ENCODE peak calls at places on chromosomes 4 and X, in seven cellular contexts. N, Y, O, K, Q, H and D are unnamed samples. For H3K9me3, the result is how much of the 10 kb centered on the place peaks cover.

GRCh38 chr4:3630136-3630933 is 98.1 kb upstream of the LRPAP1 start:
- DNase-seq in O (no peak), H (no peak), N (no peak), Y (no peak), K (no peak), Q (no peak), D (no peak)

GRCh38 chr4:72566573-72566972 is 2.4 kb downstream of the ADAMTS3 start:
- DNase-seq in Y (peak), H (no peak), Q (no peak), O (no peak), N (no peak), K (no peak), D (no peak)

GRCh38 chr4:12791536-12791935 is 692.6 kb downstream of the RAB28 start:
- DNase-seq in N (no peak), Q (no peak), Y (no peak), O (no peak), H (no peak), K (no peak), D (no peak)

GRCh38 chr4:184174571-184175488 is 42.8 kb downstream of the ENPP6 start:
- DNase-seq in H (no peak), Q (no peak), Y (no peak), N (no peak), O (no peak), K (no peak), D (no peak)

GRCh38 chrX:139199945-139200344 is 330.6 kb upstream of the F9 start:
- DNase-seq in N (no peak), K (no peak), Y (no peak), Q (no peak), O (no peak), H (no peak), D (no peak)

GRCh38 chr4:41339812-41340809 is 83.4 kb downstream of the UCHL1 start:
- DNase-seq in N (peak), K (no peak), H (no peak), O (peak), Q (no peak), Y (no peak), D (no peak)

GRCh38 chrX:15404712-15405111 is 20.5 kb upstream of the VEGFD start:
- DNase-seq in Y (peak), N (peak), H (no peak), K (no peak), O (peak), Q (no peak), D (no peak)

GRCh38 chr4:54066718-54067129 is 2.3 kb upstream of the CHIC2 start:
- DNase-seq in Y (peak), K (no peak), N (no peak), Q (no peak), O (peak), H (no peak), D (peak)

GRCh38 chr4:12852338-12853307 is 631.5 kb downstream of the RAB28 start:
- DNase-seq in H (no peak), Q (no peak), Y (peak), O (peak), K (peak), N (peak), D (peak)

GRCh38 chr4:173167793-173168395 is 717 bp upstream of the GALNT7 start:
- DNase-seq in O (peak), Y (peak), Q (no peak), H (peak), K (peak), N (peak), D (no peak)

GRCh38 chrX:68511255-68511654 is 12.4 kb downstream of the YIPF6 start:
- DNase-seq in Y (peak), H (peak), N (peak), K (peak), Q (no peak), O (peak), D (peak)

GRCh38 chrX:118730500-118731247 is 3.3 kb downstream of the IL13RA1 start:
- DNase-seq in N (peak), K (no peak), O (peak), Y (no peak), Q (no peak), H (no peak), D (peak)

GRCh38 chr4:47104986-47105385 is 73.6 kb downstream of the GABRB1 start:
- DNase-seq in N (peak), Y (no peak), H (no peak), Q (no peak), K (no peak), O (no peak), D (no peak)

GRCh38 chrX:73581002-73581628 is 18.1 kb downstream of the CHIC1 start:
- DNase-seq in O (no peak), N (no peak), Q (no peak), K (no peak), Y (no peak), H (no peak), D (no peak)

GRCh38 chrX:24646745-24647182 is 383 bp downstream of the PCYT1B start:
- DNase-seq in Y (no peak), O (no peak), Q (no peak), H (no peak), N (no peak), K (no peak), D (no peak)

GRCh38 chr4:76585270-76585669 is 150.2 kb downstream of the SHROOM3 start:
- DNase-seq in N (peak), O (no peak), H (no peak), K (no peak), Y (no peak), Q (no peak), D (no peak)

GRCh38 chrX:9562851-9563250 is 98.0 kb downstream of the TBL1X start:
- DNase-seq in Y (no peak), Q (no peak), N (peak), O (no peak), K (peak), H (no peak), D (peak)

GRCh38 chr4:159101983-159102622 is 776 bp upstream of the RAPGEF2 start:
- DNase-seq in N (no peak), Y (no peak), K (no peak), H (no peak), Q (no peak), O (no peak), D (peak)

GRCh38 chr4:140291259-140291658 is 82.2 kb upstream of the SCOC start:
- DNase-seq in N (peak), H (no peak), Q (no peak), K (no peak), O (no peak), Y (no peak), D (no peak)

GRCh38 chr4:37631551-37631950 is 54.6 kb downstream of the RELL1 start:
- DNase-seq in N (peak), Q (no peak), Y (no peak), K (peak), O (peak), H (no peak), D (peak)

GRCh38 chrX:104270916-104271512 is 16.3 kb upstream of the ESX1 start:
- DNase-seq in N (peak), K (peak), Y (peak), H (no peak), O (peak), Q (peak), D (peak)

GRCh38 chr4:97866821-97867556 is 276.3 kb downstream of the STPG2 start:
- DNase-seq in O (peak), N (no peak), Q (no peak), K (no peak), H (no peak), Y (no peak), D (no peak)

GRCh38 chr4:8905773-8906667 is 34.4 kb upstream of the HMX1 start:
- DNase-seq in N (no peak), H (no peak), O (no peak), Q (no peak), Y (no peak), K (no peak), D (no peak)

GRCh38 chr4:98358630-98359248 is 97.6 kb downstream of the RAP1GDS1 start:
- DNase-seq in N (no peak), Y (no peak), K (no peak), O (no peak), H (no peak), Q (no peak), D (no peak)

GRCh38 chr4:41613362-41613761 is 75.4 kb downstream of the LIMCH1 start:
- DNase-seq in Y (no peak), H (no peak), O (no peak), Q (no peak), K (no peak), N (no peak), D (no peak)

GRCh38 chr4:20101831-20102230 is 149.9 kb upstream of the SLIT2 start:
- DNase-seq in H (no peak), K (no peak), O (no peak), Y (no peak), N (no peak), Q (no peak), D (no peak)
- H3K9me3 ChIP-seq in H (under half), K (under half), O (under half), Y (under half), N (under half), Q (under half), D (under half)

GRCh38 chr4:253936-254756 is 51.1 kb downstream of the ZNF732 start:
- DNase-seq in H (no peak), Y (no peak), K (no peak), Q (no peak), O (no peak), N (no peak), D (no peak)
- H3K9me3 ChIP-seq in H (under half), Y (under half), K (under half), Q (under half), O (under half), N (under half), D (under half)

GRCh38 chr4:385934-386707 is 48.5 kb downstream of the ZNF141 start:
- DNase-seq in O (no peak), K (no peak), Q (no peak), Y (no peak), N (no peak), H (no peak), D (no peak)

GRCh38 chr4:386708-387105 is 49.1 kb downstream of the ZNF141 start:
- DNase-seq in N (no peak), O (no peak), Q (no peak), K (no peak), H (no peak), Y (no peak), D (no peak)

DNA sequence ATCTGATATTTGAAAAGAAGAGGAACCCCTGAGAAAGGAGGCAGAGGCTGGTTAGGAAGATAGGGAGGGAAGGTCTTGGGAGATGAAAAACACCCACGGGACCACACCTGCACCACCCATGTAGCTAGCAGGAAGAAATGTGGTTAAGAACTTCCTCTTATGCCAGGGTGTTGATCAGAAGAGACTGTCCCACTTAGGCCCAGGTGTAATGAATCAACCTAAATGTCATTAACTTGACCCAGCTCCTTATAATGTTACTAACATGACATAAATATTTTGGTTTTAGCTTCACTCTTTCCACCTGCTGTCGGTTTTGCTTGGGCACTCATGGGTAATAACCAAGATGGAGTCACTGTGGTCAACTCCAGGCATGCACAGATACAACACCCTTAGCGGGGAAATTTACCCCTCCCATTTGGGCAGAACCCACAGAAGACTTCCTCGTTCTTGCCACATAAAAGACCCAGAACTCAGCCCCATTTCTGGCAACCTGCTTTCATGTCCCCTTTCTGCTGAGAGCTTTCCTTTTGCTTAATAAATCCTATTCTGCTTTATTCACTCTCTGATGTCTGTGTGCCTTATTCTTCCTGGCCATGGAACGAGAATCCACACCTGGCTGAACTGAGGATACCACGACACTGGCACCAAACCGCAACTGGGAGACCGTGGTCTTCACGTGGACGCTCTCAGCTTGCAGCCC is 46.8 kb downstream of the ZNF141 start:
- DNase-seq in K (no peak), Y (no peak), N (no peak), H (no peak), Q (no peak), O (no peak), D (no peak)
- H3K9me3 ChIP-seq in K (under half), Y (under half), N (half or more), H (under half), Q (half or more), O (under half), D (under half)

GRCh38 chrX:154779261-154779660 is 16.6 kb downstream of the DKC1 start:
- DNase-seq in K (no peak), N (peak), Y (no peak), O (no peak), Q (no peak), H (no peak), D (peak)

GRCh38 chrX:154775611-154776349 is 13.1 kb downstream of the DKC1 start:
- DNase-seq in H (no peak), O (peak), N (peak), K (no peak), Y (peak), Q (no peak), D (no peak)

GRCh38 chrX:154776753-154777152 is 14.1 kb downstream of the DKC1 start:
- DNase-seq in Q (no peak), K (no peak), Y (no peak), N (no peak), O (no peak), H (no peak), D (no peak)

DNA sequence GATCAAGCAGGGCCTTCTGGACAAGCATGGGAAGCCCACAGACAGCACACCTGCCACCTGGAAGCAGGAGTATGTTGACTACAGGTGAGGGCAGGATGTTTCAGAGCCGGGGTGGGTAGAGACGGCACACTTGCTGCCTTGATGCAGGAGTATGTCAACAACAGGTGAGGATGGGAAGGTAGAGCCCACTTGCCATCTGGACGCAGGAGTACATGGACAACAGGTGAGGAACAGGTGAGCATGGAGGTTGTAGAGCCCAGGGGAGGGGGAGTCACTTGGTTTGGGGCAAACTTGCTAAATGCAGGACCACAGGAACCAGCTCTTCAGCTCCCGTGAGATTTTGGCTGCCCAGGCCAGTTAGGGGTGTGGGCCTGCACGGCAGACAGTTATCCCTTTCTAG is 12.0 kb downstream of the DKC1 start:
- DNase-seq in O (no peak), Q (no peak), H (no peak), K (no peak), N (no peak), Y (no peak), D (no peak)
- H3K9me3 ChIP-seq in O (under half), Q (under half), H (under half), K (under half), N (under half), Y (under half), D (under half)

DNA sequence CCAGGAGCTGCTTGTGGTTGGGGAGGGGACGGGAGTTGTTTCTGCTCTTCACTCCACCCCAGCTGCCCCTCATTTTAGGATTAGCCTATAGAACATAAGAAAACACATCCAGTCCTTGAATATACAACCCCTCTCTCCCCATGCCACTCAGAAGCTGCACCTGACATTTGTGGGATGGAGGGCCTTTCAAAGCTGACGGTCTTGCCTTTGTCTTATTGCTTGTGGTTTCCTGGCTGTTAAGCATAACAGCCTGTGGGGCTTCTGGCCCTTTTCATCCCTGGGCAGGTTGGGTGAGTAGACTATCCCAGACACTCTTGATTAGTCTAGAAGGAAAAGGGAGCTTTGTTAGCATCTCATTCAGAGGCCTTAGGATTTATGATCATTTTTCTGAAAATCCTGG is 407.6 kb upstream of the BOD1L1 start:
- DNase-seq in O (no peak), Q (no peak), N (no peak), H (no peak), K (no peak), Y (no peak), D (no peak)
- H3K9me3 ChIP-seq in O (under half), Q (under half), N (under half), H (under half), K (under half), Y (under half), D (under half)

DNA sequence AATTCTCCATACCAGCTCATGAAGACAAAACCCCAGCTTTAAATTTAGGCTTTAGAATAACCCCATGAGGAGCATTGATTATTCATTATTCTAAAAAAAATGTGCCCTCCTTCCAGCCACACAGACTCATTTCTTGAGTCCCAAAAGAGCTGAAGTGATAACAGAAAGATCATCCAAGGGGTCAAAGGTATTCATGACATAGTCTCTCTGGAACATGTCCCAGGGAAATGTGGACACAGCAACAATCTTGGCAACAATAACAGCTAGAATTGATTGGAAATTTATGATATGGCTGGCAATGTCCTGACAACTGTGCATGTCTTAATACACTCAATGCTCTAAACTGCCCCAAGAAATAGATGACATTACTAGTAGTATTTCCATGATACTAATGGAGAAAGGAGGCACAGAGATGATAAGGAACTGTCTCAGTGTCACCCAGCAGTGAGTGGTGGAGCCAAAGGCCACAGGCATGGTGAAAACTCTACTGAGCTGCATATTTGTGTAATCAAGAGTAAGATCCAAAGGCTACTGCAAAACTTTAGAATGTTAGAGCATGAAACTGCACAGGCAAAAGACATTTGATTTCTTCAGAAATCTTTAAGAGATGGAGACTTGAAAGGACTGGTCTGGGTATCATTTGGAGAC is 37.3 kb upstream of the XAGE1B start:
- DNase-seq in N (no peak), Y (no peak), Q (no peak), H (no peak), O (no peak), K (no peak), D (no peak)
- H3K9me3 ChIP-seq in N (under half), Y (under half), Q (under half), H (under half), O (under half), K (under half), D (under half)

GRCh38 chr4:18512718-18513117 is 491.2 kb upstream of the LCORL start:
- DNase-seq in N (no peak), Q (no peak), Y (no peak), H (no peak), K (no peak), O (no peak), D (no peak)

DNA sequence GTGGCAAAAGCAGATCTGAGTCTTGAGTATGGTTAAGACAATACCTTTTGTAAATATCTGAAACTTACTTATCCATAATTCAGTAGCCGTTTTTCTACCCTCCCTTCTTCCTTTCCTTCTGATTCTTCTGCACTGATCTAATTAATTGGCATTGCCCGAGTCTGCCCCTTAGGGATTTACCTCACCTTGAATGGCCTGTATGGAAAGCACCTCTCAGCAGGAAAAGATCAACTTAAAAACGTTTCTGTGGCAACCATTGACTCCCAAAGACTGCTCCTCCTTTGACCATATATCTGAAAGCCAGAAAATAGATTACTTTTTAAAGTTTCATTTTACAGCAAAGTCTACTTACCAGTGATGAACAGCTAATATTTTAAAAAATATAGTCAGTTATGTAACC is 496.5 kb upstream of the LCORL start:
- DNase-seq in O (no peak), H (no peak), K (no peak), N (no peak), Q (no peak), Y (no peak), D (no peak)
- H3K9me3 ChIP-seq in O (under half), H (under half), K (under half), N (under half), Q (under half), Y (under half), D (under half)

GRCh38 chr4:206054-206453 is 81.8 kb downstream of the ZNF718 start:
- DNase-seq in K (no peak), N (no peak), O (no peak), Y (no peak), H (no peak), Q (no peak), D (no peak)
- H3K9me3 ChIP-seq in K (under half), N (under half), O (under half), Y (under half), H (under half), Q (under half), D (under half)

GRCh38 chrX:151727346-151727745 is 7.2 kb upstream of the CNGA2 start:
- DNase-seq in Y (no peak), O (no peak), N (no peak), K (no peak), H (no peak), Q (no peak), D (no peak)
- H3K9me3 ChIP-seq in Y (under half), O (under half), N (under half), K (under half), H (under half), Q (under half), D (under half)

GRCh38 chrX:151984328-151984727 is 9.9 kb upstream of the GABRE start:
- DNase-seq in H (no peak), N (peak), Y (peak), K (no peak), O (no peak), Q (no peak), D (peak)
- H3K9me3 ChIP-seq in H (under half), N (under half), Y (under half), K (under half), O (under half), Q (under half), D (under half)